ENCODE peak calls at places on chromosomes 1 and 21, in four cellular contexts. One of them, this sample, is unnamed.

GRCh38 chr1:84711091-84711490 is 20.8 kb upstream of the SSX2IP start:
- DNase-seq in K562: no peak
- DNase-seq in HepG2: no peak
- DNase-seq in GM12878: no peak
- DNase-seq in this sample: no peak

GRCh38 chr1:212754715-212755114 is 36.9 kb downstream of the NSL1 start:
- DNase-seq in K562: no peak
- DNase-seq in HepG2: no peak
- DNase-seq in GM12878: no peak
- DNase-seq in this sample: no peak

GRCh38 chr1:31302749-31303441 is 6.1 kb downstream of the ZCCHC17 start:
- DNase-seq in K562: no peak
- DNase-seq in HepG2: no peak
- DNase-seq in GM12878: no peak
- DNase-seq in this sample: no peak

GRCh38 chr1:176745945-176746344 is 283.0 kb downstream of the PAPPA2 start:
- DNase-seq in K562: no peak
- DNase-seq in HepG2: peak
- DNase-seq in GM12878: no peak
- DNase-seq in this sample: peak

GRCh38 chr1:60035925-60036324 is 37.6 kb downstream of the C1orf87 start:
- DNase-seq in K562: no peak
- DNase-seq in HepG2: peak
- DNase-seq in GM12878: no peak
- DNase-seq in this sample: no peak

GRCh38 chr1:58732087-58732486 is 32.2 kb upstream of the MYSM1 start:
- DNase-seq in K562: no peak
- DNase-seq in HepG2: no peak
- DNase-seq in GM12878: no peak
- DNase-seq in this sample: no peak

GRCh38 chr1:1862905-1863547 is 27.9 kb downstream of the GNB1 start:
- DNase-seq in K562: no peak
- DNase-seq in HepG2: no peak
- DNase-seq in GM12878: no peak
- DNase-seq in this sample: no peak

GRCh38 chr1:207032528-207033017 is at the start of gene C1orf116:
- DNase-seq in K562: peak
- DNase-seq in HepG2: peak
- DNase-seq in GM12878: no peak
- DNase-seq in this sample: no peak

GRCh38 chr21:44534688-44535087 is 5.3 kb downstream of the KRTAP10-1 start:
- DNase-seq in K562: no peak
- DNase-seq in HepG2: no peak
- DNase-seq in GM12878: no peak
- DNase-seq in this sample: no peak

GRCh38 chr1:110495926-110496600 is 22.9 kb downstream of the KCNA10 start:
- DNase-seq in K562: peak
- DNase-seq in HepG2: peak
- DNase-seq in GM12878: no peak
- DNase-seq in this sample: peak

GRCh38 chr1:231139659-231140650 is 21.9 kb upstream of the TRIM67 start:
- DNase-seq in K562: no peak
- DNase-seq in HepG2: peak
- DNase-seq in GM12878: no peak
- DNase-seq in this sample: no peak

GRCh38 chr1:156691665-156692408 is 13.5 kb downstream of the CRABP2 start:
- DNase-seq in K562: peak
- DNase-seq in HepG2: no peak
- DNase-seq in GM12878: no peak
- DNase-seq in this sample: no peak

GRCh38 chr1:159775716-159776115 is 5.0 kb upstream of the DUSP23 start:
- DNase-seq in K562: no peak
- DNase-seq in HepG2: no peak
- DNase-seq in GM12878: no peak
- DNase-seq in this sample: no peak

GRCh38 chr1:66464802-66465201 is 69.2 kb upstream of the SGIP1 start:
- DNase-seq in K562: no peak
- DNase-seq in HepG2: no peak
- DNase-seq in GM12878: no peak
- DNase-seq in this sample: no peak

GRCh38 chr21:22020221-22020620 is 1022.0 kb downstream of the NCAM2 start:
- DNase-seq in K562: no peak
- DNase-seq in HepG2: no peak
- DNase-seq in GM12878: no peak
- DNase-seq in this sample: no peak

GRCh38 chr1:85611856-85612255 is 31.3 kb downstream of the CCN1 start:
- DNase-seq in K562: no peak
- DNase-seq in HepG2: peak
- DNase-seq in GM12878: no peak
- DNase-seq in this sample: no peak

GRCh38 chr21:46301759-46302158 is 15.6 kb downstream of the YBEY start:
- DNase-seq in K562: no peak
- DNase-seq in HepG2: no peak
- DNase-seq in GM12878: no peak
- DNase-seq in this sample: no peak

GRCh38 chr1:202227273-202227672 is 33.7 kb downstream of the LGR6 start:
- DNase-seq in K562: no peak
- DNase-seq in HepG2: no peak
- DNase-seq in GM12878: no peak
- DNase-seq in this sample: no peak

GRCh38 chr1:31605908-31606427 is 11.5 kb upstream of the HCRTR1 start:
- DNase-seq in K562: no peak
- DNase-seq in HepG2: no peak
- DNase-seq in GM12878: peak
- DNase-seq in this sample: no peak

GRCh38 chr1:218351617-218352438 is 6.7 kb downstream of the TGFB2 start:
- DNase-seq in K562: no peak
- DNase-seq in HepG2: no peak
- DNase-seq in GM12878: no peak
- DNase-seq in this sample: no peak

GRCh38 chr1:36307601-36308330 is 1.6 kb downstream of the SH3D21 start:
- DNase-seq in K562: no peak
- DNase-seq in HepG2: no peak
- DNase-seq in GM12878: no peak
- DNase-seq in this sample: no peak
- TF ChIP-seq BHLHE40 in K562: no peak
- TF ChIP-seq BHLHE40 in HepG2: no peak
- TF ChIP-seq BHLHE40 in GM12878: no peak
- TF ChIP-seq BHLHE40 in this sample: no peak

GRCh38 chr1:220878223-220879081 is 791 bp upstream of the HLX start:
- DNase-seq in K562: peak
- DNase-seq in HepG2: no peak
- DNase-seq in GM12878: no peak
- DNase-seq in this sample: no peak
- TF ChIP-seq SP1 in K562: no peak
- TF ChIP-seq SP1 in HepG2: no peak
- TF ChIP-seq SP1 in GM12878: no peak
- TF ChIP-seq SP1 in this sample: no peak

GRCh38 chr21:24369278-24369677 is 1238.0 kb downstream of the MRPL39 start:
- DNase-seq in K562: no peak
- DNase-seq in HepG2: no peak
- DNase-seq in GM12878: no peak
- DNase-seq in this sample: no peak

GRCh38 chr21:24375201-24375600 is 1232.1 kb downstream of the MRPL39 start:
- DNase-seq in K562: no peak
- DNase-seq in HepG2: no peak
- DNase-seq in GM12878: no peak
- DNase-seq in this sample: no peak

GRCh38 chr21:24367936-24368335 is 1239.3 kb downstream of the MRPL39 start:
- DNase-seq in K562: no peak
- DNase-seq in HepG2: no peak
- DNase-seq in GM12878: no peak
- DNase-seq in this sample: no peak

GRCh38 chr21:24369751-24370150 is 1237.5 kb downstream of the MRPL39 start:
- DNase-seq in K562: no peak
- DNase-seq in HepG2: no peak
- DNase-seq in GM12878: no peak
- DNase-seq in this sample: no peak
- TF ChIP-seq BHLHE40 in K562: no peak
- TF ChIP-seq BHLHE40 in HepG2: no peak
- TF ChIP-seq BHLHE40 in GM12878: no peak
- TF ChIP-seq BHLHE40 in this sample: no peak

GRCh38 chr1:47578862-47579419 is 141.1 kb downstream of the FOXD2 start:
- DNase-seq in K562: no peak
- DNase-seq in HepG2: no peak
- DNase-seq in GM12878: no peak
- DNase-seq in this sample: no peak
- TF ChIP-seq SP1 in K562: no peak
- TF ChIP-seq SP1 in HepG2: no peak
- TF ChIP-seq SP1 in GM12878: no peak
- TF ChIP-seq SP1 in this sample: no peak

GRCh38 chr1:17233675-17234074 is 15.2 kb upstream of the PADI3 start:
- DNase-seq in K562: no peak
- DNase-seq in HepG2: no peak
- DNase-seq in GM12878: no peak
- DNase-seq in this sample: no peak

GRCh38 chr1:17234405-17234804 is 14.5 kb upstream of the PADI3 start:
- DNase-seq in K562: no peak
- DNase-seq in HepG2: no peak
- DNase-seq in GM12878: no peak
- DNase-seq in this sample: no peak

GRCh38 chr1:17230671-17231310 is 18.1 kb upstream of the PADI3 start:
- DNase-seq in K562: no peak
- DNase-seq in HepG2: no peak
- DNase-seq in GM12878: no peak
- DNase-seq in this sample: no peak

GRCh38 chr1:17235135-17235880 is 13.6 kb upstream of the PADI3 start:
- DNase-seq in K562: no peak
- DNase-seq in HepG2: no peak
- DNase-seq in GM12878: no peak
- DNase-seq in this sample: no peak

DNA sequence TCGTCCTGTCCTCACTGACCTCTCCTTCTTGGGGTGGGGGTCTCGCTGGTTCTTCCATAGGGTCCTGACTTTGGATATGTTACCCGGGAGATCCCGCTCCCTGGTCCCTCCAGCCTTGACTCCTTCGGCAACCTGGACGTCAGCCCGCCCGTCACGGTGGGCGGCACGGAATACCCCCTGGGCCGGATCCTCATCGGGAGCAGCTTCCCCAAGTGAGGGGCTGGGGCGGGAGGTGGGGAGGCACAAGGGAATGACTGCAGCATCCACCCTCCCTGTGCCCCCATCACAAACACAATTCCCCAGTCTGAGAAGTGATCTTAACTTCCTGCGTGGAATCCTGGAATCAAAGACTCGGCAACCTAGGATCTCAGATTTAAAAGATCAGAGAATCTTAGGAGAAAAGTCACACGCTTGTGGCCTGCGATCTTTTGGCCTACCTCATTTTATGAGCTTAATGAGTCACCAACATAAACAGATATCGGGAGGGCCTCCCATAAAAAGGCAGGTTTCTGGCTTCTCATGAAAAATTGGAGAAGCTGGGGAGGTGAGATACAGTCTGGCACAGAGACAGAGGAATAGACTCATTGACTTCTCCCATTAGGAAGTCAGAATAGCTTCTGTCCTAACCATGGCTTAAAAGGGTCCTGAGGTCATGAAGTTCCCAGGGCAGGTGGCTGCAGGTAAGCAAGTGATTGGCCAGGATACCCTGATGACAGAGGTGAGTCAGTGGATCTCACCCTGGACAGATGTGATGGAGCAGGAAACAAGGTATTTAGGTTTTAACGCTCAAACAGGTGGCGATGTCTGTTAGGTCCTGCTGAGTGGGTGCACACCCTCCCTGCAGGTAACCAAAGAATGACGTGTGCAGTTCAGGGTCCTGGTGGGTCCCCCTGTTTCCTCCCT is 15.9 kb upstream of the PADI3 start:
- DNase-seq in K562: no peak
- DNase-seq in HepG2: no peak
- DNase-seq in GM12878: no peak
- DNase-seq in this sample: peak
- TF ChIP-seq BHLHE40 in K562: no peak
- TF ChIP-seq BHLHE40 in HepG2: no peak
- TF ChIP-seq BHLHE40 in GM12878: no peak
- TF ChIP-seq BHLHE40 in this sample: no peak

GRCh38 chr1:16125483-16125882 is 30.4 kb downstream of the EPHA2 start:
- DNase-seq in K562: no peak
- DNase-seq in HepG2: no peak
- DNase-seq in GM12878: no peak
- DNase-seq in this sample: no peak
- TF ChIP-seq SP1 in K562: no peak
- TF ChIP-seq SP1 in HepG2: no peak
- TF ChIP-seq SP1 in GM12878: no peak
- TF ChIP-seq SP1 in this sample: no peak

GRCh38 chr1:45365051-45365450 is 24.8 kb upstream of the MUTYH start:
- DNase-seq in K562: no peak
- DNase-seq in HepG2: no peak
- DNase-seq in GM12878: no peak
- DNase-seq in this sample: no peak
- TF ChIP-seq BHLHE40 in K562: no peak
- TF ChIP-seq BHLHE40 in HepG2: no peak
- TF ChIP-seq BHLHE40 in GM12878: no peak
- TF ChIP-seq BHLHE40 in this sample: no peak

GRCh38 chr1:18635070-18635577 is 4.5 kb downstream of the PAX7 start:
- DNase-seq in K562: no peak
- DNase-seq in HepG2: no peak
- DNase-seq in GM12878: no peak
- DNase-seq in this sample: no peak
- TF ChIP-seq SP1 in K562: no peak
- TF ChIP-seq SP1 in HepG2: no peak
- TF ChIP-seq SP1 in GM12878: no peak
- TF ChIP-seq SP1 in this sample: no peak

GRCh38 chr21:26433386-26433785 is 139.7 kb downstream of the CYYR1 start:
- DNase-seq in K562: no peak
- DNase-seq in HepG2: no peak
- DNase-seq in GM12878: no peak
- DNase-seq in this sample: no peak

GRCh38 chr21:26437326-26438009 is 135.6 kb downstream of the CYYR1 start:
- DNase-seq in K562: no peak
- DNase-seq in HepG2: no peak
- DNase-seq in GM12878: no peak
- DNase-seq in this sample: no peak

DNA sequence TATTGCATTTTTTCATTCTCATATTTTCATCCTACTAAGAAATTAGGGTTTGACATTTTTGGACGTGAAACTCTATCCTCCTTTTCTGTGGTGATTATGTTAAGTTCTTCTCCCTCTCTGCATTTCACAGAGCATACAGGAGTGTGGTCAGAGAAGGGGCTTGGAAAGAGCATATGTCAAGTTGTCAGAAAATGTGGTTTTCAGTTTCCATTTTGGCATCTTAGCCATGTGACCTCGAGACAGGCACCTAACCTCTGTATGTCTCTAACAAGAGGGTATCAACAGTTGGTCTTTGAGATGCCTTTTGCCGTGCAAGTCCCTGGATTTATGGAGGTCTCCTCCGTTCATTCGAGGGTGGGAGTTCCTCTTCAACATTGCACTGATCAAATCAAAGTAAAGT is 140.7 kb downstream of the CYYR1 start:
- DNase-seq in K562: no peak
- DNase-seq in HepG2: no peak
- DNase-seq in GM12878: no peak
- DNase-seq in this sample: no peak
- TF ChIP-seq BHLHE40 in K562: no peak
- TF ChIP-seq BHLHE40 in HepG2: no peak
- TF ChIP-seq BHLHE40 in GM12878: no peak
- TF ChIP-seq BHLHE40 in this sample: no peak

This sample was measured in HEK293T.